ENCODE peak calls at places on chromosomes 2 and 18, in ten cellular contexts. M, T, V, L, S, R, I, P, H and B are unnamed samples.

GRCh38 chr2:46801731-46802664 is 113.6 kb downstream of the MCFD2 start:
- DNase-seq in H (peak), S (no peak), R (peak), T (no peak), P (peak), L (no peak), V (peak), I (no peak), M (peak), B (no peak)

GRCh38 chr2:85707304-85707703 is 13.1 kb downstream of the GNLY start:
- DNase-seq in M (peak), V (peak), S (peak), T (peak), L (peak), P (peak), I (peak), H (peak), R (peak), B (peak)

GRCh38 chr2:45315881-45316280 is 295.2 kb downstream of the SRBD1 start:
- DNase-seq in V (peak), I (no peak), P (peak), L (no peak), M (peak), R (peak), H (no peak), S (no peak), T (no peak), B (no peak)

GRCh38 chr2:227545990-227546389 is 52.7 kb upstream of the SCYGR2 start:
- DNase-seq in M (no peak), L (no peak), R (peak), P (no peak), T (no peak), S (no peak), V (peak), H (peak), I (peak), B (no peak)

GRCh38 chr2:46297546-46298271 is 502 bp downstream of the EPAS1 start:
- DNase-seq in R (peak), T (peak), V (no peak), I (peak), H (peak), S (peak), P (no peak), L (peak), M (peak), B (peak)

GRCh38 chr18:3037423-3037915 is 24.5 kb upstream of the LPIN2 start:
- DNase-seq in P (peak), R (peak), I (peak), L (no peak), V (peak), H (peak), T (no peak), M (peak), S (peak), B (no peak)

GRCh38 chr2:183207110-183207509 is 82.9 kb downstream of the NUP35 start:
- DNase-seq in H (no peak), S (no peak), V (peak), T (no peak), P (peak), R (peak), M (peak), I (no peak), L (no peak), B (no peak)

GRCh38 chr2:208315081-208315788 is 49.2 kb downstream of the PIKFYVE start:
- DNase-seq in R (peak), V (peak), P (peak), S (peak), I (no peak), T (no peak), H (no peak), L (no peak), M (peak), B (no peak)

GRCh38 chr2:46062637-46063412 is 234.4 kb upstream of the EPAS1 start:
- DNase-seq in T (peak), P (peak), I (peak), R (peak), L (peak), H (peak), S (peak), V (peak), M (peak), B (peak)

GRCh38 chr2:199019898-199020507 is 437.7 kb downstream of the SATB2 start:
- DNase-seq in S (no peak), T (no peak), I (no peak), H (peak), M (peak), L (peak), P (peak), R (peak), V (peak), B (no peak)

GRCh38 chr18:28581503-28582169 is 404.7 kb upstream of the CDH2 start:
- DNase-seq in L (peak), P (no peak), V (no peak), T (no peak), M (no peak), S (no peak), H (no peak), R (no peak), I (no peak), B (peak)

GRCh38 chr2:218129756-218130155 is 3.9 kb downstream of the CXCR2 start:
- DNase-seq in S (no peak), L (no peak), R (peak), I (no peak), M (peak), P (peak), V (peak), T (no peak), H (no peak), B (no peak)

GRCh38 chr2:205885492-205886099 is 200.4 kb downstream of the INO80D start:
- DNase-seq in V (peak), T (peak), M (peak), I (peak), S (peak), P (peak), R (peak), H (peak), L (peak), B (peak)

GRCh38 chr2:157898591-157898996 is 22.5 kb upstream of the ACVR1 start:
- DNase-seq in R (peak), L (no peak), T (peak), V (peak), S (peak), P (peak), H (peak), M (peak), I (peak), B (peak)

GRCh38 chr2:232473467-232473890 is 14.2 kb downstream of the ECEL1 start:
- DNase-seq in S (no peak), T (no peak), L (no peak), P (peak), H (no peak), V (no peak), R (no peak), M (no peak), I (no peak), B (no peak)

GRCh38 chr2:75290600-75291140 is 91.3 kb upstream of the TACR1 start:
- DNase-seq in L (peak), P (peak), V (no peak), I (no peak), M (peak), H (no peak), R (peak), S (no peak), T (no peak), B (no peak)

GRCh38 chr2:131092409-131093065 is 723 bp downstream of the FAM168B start:
- DNase-seq in P (no peak), I (no peak), L (no peak), R (no peak), H (no peak), S (no peak), T (no peak), M (no peak), V (no peak), B (peak)

GRCh38 chr2:177553176-177553909 is 160.8 kb downstream of the AGPS start:
- DNase-seq in S (no peak), H (peak), I (no peak), V (peak), L (no peak), T (no peak), R (peak), M (peak), P (peak), B (no peak)

GRCh38 chr18:3456686-3457069 is 6.7 kb downstream of the TGIF1 start:
- DNase-seq in P (no peak), L (no peak), V (no peak), H (peak), R (no peak), M (no peak), I (no peak), S (no peak), T (no peak), B (no peak)

GRCh38 chr2:108139521-108139920 is 100.2 kb upstream of the SULT1C3 start:
- DNase-seq in M (peak), S (no peak), T (no peak), H (no peak), L (peak), P (peak), I (no peak), R (peak), V (peak), B (no peak)

GRCh38 chr2:72676341-72677025 is 149.3 kb downstream of the EXOC6B start:
- DNase-seq in I (no peak), M (peak), S (no peak), R (peak), T (no peak), P (no peak), V (peak), L (no peak), H (no peak), B (no peak)

GRCh38 chr2:232385660-232386489 is 7.3 kb downstream of the ALPP start:
- DNase-seq in I (no peak), S (no peak), V (peak), H (peak), M (peak), R (peak), L (no peak), T (no peak), P (peak), B (no peak)

GRCh38 chr2:189527812-189528591 is 52.6 kb downstream of the SLC40A1 start:
- DNase-seq in R (no peak), L (no peak), M (no peak), V (no peak), S (no peak), I (no peak), H (no peak), P (no peak), T (no peak), B (no peak)